ENCODE peak calls at places on chromosomes 7 and 10, in four cellular contexts. One of them, this sample, is unnamed.

GRCh38 chr10:126969310-126969709 is 64.1 kb downstream of the DOCK1 start:
- DNase-seq in HepG2: no peak
- DNase-seq in GM12878: no peak
- DNase-seq in K562: no peak
- DNase-seq in this sample: peak

GRCh38 chr10:124245806-124246440 is 152.5 kb upstream of the CHST15 start:
- DNase-seq in HepG2: no peak
- DNase-seq in GM12878: no peak
- DNase-seq in K562: no peak
- DNase-seq in this sample: no peak

GRCh38 chr7:2823124-2823523 is 21.0 kb downstream of the GNA12 start:
- DNase-seq in HepG2: no peak
- DNase-seq in GM12878: no peak
- DNase-seq in K562: no peak
- DNase-seq in this sample: no peak

GRCh38 chr7:148856035-148856881 is 27.8 kb downstream of the EZH2 start:
- DNase-seq in HepG2: peak
- DNase-seq in GM12878: no peak
- DNase-seq in K562: peak
- DNase-seq in this sample: peak

GRCh38 chr7:110534241-110534931 is 556.5 kb upstream of the LRRN3 start:
- DNase-seq in HepG2: peak
- DNase-seq in GM12878: no peak
- DNase-seq in K562: no peak
- DNase-seq in this sample: no peak

GRCh38 chr7:47611045-47611511 is 29.2 kb upstream of the TNS3 start:
- DNase-seq in HepG2: peak
- DNase-seq in GM12878: no peak
- DNase-seq in K562: no peak
- DNase-seq in this sample: no peak

GRCh38 chr7:157355784-157356511 is 19.1 kb downstream of the DNAJB6 start:
- DNase-seq in HepG2: no peak
- DNase-seq in GM12878: no peak
- DNase-seq in K562: no peak
- DNase-seq in this sample: no peak

GRCh38 chr7:158778476-158778875 is 50.8 kb downstream of the ESYT2 start:
- DNase-seq in HepG2: no peak
- DNase-seq in GM12878: no peak
- DNase-seq in K562: no peak
- DNase-seq in this sample: no peak

GRCh38 chr7:139582671-139583155 is 59.2 kb downstream of the CLEC2L start:
- DNase-seq in HepG2: no peak
- DNase-seq in GM12878: no peak
- DNase-seq in K562: no peak
- DNase-seq in this sample: no peak

GRCh38 chr10:120574986-120575385 is 118.0 kb downstream of the PLPP4 start:
- DNase-seq in HepG2: no peak
- DNase-seq in GM12878: no peak
- DNase-seq in K562: no peak
- DNase-seq in this sample: no peak

GRCh38 chr10:73234695-73235094 is 12.4 kb downstream of the DNAJC9 start:
- DNase-seq in HepG2: no peak
- DNase-seq in GM12878: no peak
- DNase-seq in K562: no peak
- DNase-seq in this sample: no peak

GRCh38 chr7:23377134-23377533 is 78.0 kb downstream of the MALSU1 start:
- DNase-seq in HepG2: no peak
- DNase-seq in GM12878: no peak
- DNase-seq in K562: no peak
- DNase-seq in this sample: no peak

DNA sequence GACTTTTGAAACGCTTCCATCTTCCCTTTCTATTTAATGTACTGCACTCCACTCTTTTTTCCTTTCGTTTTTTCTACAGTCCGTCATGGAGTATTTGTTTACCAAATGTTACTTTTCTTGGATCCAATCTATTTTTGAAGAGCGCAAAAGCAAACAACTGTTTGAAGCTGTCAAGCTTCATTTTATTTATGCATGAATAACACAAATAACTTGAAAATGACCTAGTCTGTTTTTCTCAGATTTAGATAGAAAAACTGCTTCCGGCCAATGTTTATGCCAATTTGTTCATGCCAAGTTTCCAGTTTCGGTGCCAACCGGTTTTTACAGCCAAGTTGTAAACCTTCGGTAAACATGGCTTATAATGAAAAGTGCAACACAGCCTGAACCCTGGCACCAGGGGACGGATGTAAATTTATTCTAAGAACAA is 150.9 kb upstream of the KLF6 start:
- DNase-seq in HepG2: no peak
- DNase-seq in GM12878: no peak
- DNase-seq in K562: no peak
- DNase-seq in this sample: no peak
- TF ChIP-seq TARDBP in HepG2: no peak
- TF ChIP-seq TARDBP in GM12878: no peak
- TF ChIP-seq TARDBP in K562: no peak
- TF ChIP-seq TARDBP in this sample: no peak

DNA sequence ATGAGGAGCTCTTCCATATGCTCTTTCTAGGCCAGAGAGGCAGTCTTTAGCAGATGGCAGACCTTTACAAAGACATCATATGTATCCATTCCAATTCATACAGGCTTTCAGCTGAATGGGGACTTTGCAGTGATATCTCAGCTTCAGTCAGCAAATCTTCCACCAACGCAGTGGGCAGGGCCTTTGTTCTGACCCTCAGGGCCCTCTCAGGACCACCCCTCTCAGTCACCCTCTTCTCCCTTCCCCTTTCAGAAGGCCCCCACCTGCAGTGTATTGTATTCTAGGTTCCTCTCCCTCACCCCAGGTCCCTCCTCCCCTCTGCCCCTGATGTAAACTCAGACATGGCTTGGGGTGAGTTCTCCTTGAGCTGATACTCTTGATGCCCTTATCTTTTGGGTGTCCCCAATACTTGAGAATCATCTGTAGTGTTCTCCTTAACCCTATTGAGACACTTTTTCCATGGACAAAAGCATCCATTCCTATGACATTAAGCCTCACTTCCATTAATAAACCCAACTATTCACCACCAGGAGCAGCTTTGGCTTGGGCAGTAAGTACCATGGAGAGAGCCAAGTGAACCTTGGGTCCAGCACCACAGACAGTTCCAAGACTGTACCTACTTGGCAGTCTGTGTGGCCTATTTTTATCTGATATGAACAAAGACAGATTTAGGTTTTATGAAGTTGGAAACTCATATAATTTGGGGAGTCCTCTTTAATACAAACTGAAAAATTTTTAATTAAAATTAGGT is 62.7 kb downstream of the ADCYAP1R1 start:
- DNase-seq in HepG2: no peak
- DNase-seq in GM12878: no peak
- DNase-seq in K562: no peak
- DNase-seq in this sample: peak
- TF ChIP-seq TARDBP in HepG2: no peak
- TF ChIP-seq TARDBP in GM12878: no peak
- TF ChIP-seq TARDBP in K562: no peak
- TF ChIP-seq TARDBP in this sample: no peak

DNA sequence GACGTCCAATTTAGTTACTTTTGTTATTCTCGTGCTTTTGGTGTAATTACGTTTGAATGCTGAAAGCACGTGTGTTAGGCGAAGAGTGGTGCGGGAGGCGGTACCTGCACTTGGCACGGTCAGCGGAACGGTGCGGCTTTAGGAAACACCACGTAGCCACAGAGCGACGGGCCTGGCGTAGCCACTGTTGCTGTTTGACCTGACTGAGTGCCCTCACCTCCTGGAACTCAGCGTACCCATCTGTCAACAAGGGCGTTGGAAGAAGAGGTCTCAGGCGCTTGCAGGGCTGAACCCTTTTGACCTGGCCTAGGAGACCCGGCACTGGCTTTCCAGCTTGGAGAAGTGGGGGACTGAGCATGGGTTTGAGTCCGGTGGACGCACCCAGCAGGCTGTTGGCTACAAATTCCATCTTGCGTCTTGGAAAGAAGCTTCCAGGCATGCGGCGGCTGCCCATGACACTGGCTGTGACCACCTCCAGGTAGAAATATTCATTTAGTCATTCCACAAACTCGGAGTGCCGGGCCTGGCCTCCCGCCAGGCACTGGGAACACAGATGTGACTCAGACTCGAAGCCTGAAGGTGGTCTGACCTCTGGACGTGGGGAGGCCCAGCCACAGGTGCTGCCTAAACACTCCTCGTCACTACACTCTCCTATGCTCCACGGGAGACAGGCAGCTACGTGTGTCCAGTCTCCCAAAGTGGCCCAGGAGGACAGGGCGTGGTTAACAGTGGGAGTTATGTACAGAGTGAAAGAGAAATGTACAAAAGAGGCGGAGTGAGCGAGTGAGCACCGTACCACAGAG is 22.2 kb downstream of the FAM20C start:
- DNase-seq in HepG2: no peak
- DNase-seq in GM12878: no peak
- DNase-seq in K562: no peak
- DNase-seq in this sample: no peak
- TF ChIP-seq TARDBP in HepG2: no peak
- TF ChIP-seq TARDBP in GM12878: no peak
- TF ChIP-seq TARDBP in K562: no peak
- TF ChIP-seq TARDBP in this sample: no peak

GRCh38 chr7:105267244-105267643 is 121.5 kb downstream of the SRPK2 start:
- DNase-seq in HepG2: no peak
- DNase-seq in GM12878: no peak
- DNase-seq in K562: no peak
- DNase-seq in this sample: no peak

GRCh38 chr7:105270117-105270516 is 118.6 kb downstream of the SRPK2 start:
- DNase-seq in HepG2: no peak
- DNase-seq in GM12878: no peak
- DNase-seq in K562: no peak
- DNase-seq in this sample: no peak

GRCh38 chr7:105268056-105268455 is 120.7 kb downstream of the SRPK2 start:
- DNase-seq in HepG2: no peak
- DNase-seq in GM12878: no peak
- DNase-seq in K562: no peak
- DNase-seq in this sample: no peak

GRCh38 chr7:105269397-105269796 is 119.3 kb downstream of the SRPK2 start:
- DNase-seq in HepG2: no peak
- DNase-seq in GM12878: no peak
- DNase-seq in K562: no peak
- DNase-seq in this sample: no peak

DNA sequence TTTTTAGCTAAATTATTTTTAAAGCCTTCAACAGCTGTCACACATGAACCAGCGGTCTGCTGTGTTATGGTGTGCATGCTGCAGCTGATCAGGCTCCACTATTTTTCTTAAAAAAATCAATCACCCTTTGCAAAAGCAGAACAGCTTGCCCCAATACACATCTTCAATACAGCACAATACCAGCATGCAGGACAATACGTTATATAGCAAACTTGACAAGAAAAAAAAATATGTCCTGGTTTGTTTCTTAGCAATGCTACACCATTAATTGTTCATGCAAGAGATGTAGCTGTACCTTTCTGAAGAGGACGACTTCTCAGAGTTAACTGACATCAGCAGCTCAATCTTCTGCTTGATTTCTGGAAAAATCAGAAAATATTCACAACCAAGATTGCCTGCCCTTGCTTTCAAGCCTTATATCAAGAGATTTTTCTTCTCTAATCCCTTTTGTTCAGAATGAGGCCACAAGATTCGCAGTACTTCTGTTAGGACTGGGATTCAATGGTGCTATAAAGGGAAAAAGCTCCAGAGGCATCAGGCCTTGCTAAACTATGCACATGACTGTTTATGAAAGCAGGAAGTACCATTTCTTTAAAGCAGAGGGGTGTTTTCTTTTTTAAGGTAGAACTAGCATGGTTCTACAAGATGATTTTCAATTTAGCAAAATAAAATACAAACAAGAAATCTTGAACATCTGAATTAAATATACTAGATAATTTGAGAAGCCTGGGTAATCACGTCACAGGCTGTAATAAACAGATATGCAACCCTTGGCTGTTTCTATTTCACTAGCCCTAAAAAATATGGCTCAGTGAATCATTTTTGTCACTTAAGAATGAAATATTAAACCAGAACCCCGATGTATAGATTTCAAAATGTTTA is 120.0 kb downstream of the SRPK2 start:
- DNase-seq in HepG2: peak
- DNase-seq in GM12878: no peak
- DNase-seq in K562: no peak
- DNase-seq in this sample: peak
- TF ChIP-seq TARDBP in HepG2: no peak
- TF ChIP-seq TARDBP in GM12878: no peak
- TF ChIP-seq TARDBP in K562: no peak
- TF ChIP-seq TARDBP in this sample: no peak

DNA sequence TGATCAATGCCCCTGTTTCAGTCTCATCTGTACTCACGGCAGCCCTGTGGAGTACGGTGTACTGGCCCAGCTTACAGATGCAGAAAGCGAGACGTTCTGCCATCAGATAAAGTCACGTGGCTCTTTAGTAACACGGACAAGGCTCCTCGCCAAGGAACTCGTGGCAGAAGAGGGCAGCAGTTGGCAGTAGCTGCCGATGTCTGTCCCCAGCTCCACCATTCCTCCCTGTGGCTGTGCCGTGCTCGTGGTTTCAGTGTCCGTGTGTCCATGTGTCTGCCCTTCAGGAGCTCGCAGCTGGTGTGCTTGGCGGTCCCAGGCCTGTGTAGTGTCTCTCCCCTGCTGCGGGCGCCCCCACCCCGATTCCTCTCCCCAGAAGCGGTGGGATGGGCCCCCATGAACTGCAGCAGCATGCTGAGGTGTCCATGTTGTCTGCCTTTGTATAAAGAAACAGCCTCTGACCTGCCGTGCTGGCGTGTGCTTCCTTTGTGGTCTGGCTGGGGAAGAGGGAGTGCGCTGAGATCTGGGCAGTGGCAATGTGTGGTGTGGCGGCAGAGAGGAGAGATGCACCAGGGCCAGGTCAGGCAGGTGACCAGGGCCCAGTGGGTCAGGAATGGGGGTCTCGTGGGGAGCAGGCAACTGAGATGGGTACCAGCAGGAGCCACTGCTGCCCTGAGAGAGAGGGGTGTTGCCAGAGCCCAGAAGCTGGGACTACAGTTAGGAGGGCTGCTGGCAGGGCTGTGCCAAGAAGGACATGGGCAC is 9.8 kb downstream of the RHBDD2 start:
- DNase-seq in HepG2: no peak
- DNase-seq in GM12878: no peak
- DNase-seq in K562: no peak
- DNase-seq in this sample: no peak
- TF ChIP-seq TARDBP in HepG2: no peak
- TF ChIP-seq TARDBP in GM12878: no peak
- TF ChIP-seq TARDBP in K562: no peak
- TF ChIP-seq TARDBP in this sample: no peak

GRCh38 chr10:13743101-13743693 is 156.4 kb downstream of the PRPF18 start:
- DNase-seq in HepG2: no peak
- DNase-seq in GM12878: peak
- DNase-seq in K562: no peak
- DNase-seq in this sample: no peak
- TF ChIP-seq TARDBP in HepG2: no peak
- TF ChIP-seq TARDBP in GM12878: no peak
- TF ChIP-seq TARDBP in K562: no peak
- TF ChIP-seq TARDBP in this sample: no peak

GRCh38 chr10:526651-527312 is 162.7 kb downstream of the DIP2C start:
- DNase-seq in HepG2: no peak
- DNase-seq in GM12878: no peak
- DNase-seq in K562: peak
- DNase-seq in this sample: no peak
- TF ChIP-seq TARDBP in HepG2: no peak
- TF ChIP-seq TARDBP in GM12878: no peak
- TF ChIP-seq TARDBP in K562: no peak
- TF ChIP-seq TARDBP in this sample: no peak

GRCh38 chr10:47029181-47029971 is 118.1 kb downstream of the PTPN20 start:
- DNase-seq in HepG2: no peak
- DNase-seq in GM12878: no peak
- DNase-seq in K562: no peak
- DNase-seq in this sample: no peak
- TF ChIP-seq TARDBP in HepG2: no peak
- TF ChIP-seq TARDBP in GM12878: no peak
- TF ChIP-seq TARDBP in K562: no peak
- TF ChIP-seq TARDBP in this sample: no peak